ENCODE peak calls at places on chromosomes 13 and 19, in six cellular contexts. M, T, B, X, D and N are unnamed samples.

GRCh38 chr19:15563325-15563794 is 51.7 kb upstream of the CYP4F8 start:
- DNase-seq in M (no peak), X (no peak), D (no peak), T (no peak), B (no peak), N (no peak)

GRCh38 chr13:97043302-97043701 is 49.0 kb upstream of the OXGR1 start:
- DNase-seq in D (no peak), B (peak), T (no peak), X (no peak), M (no peak), N (no peak)

GRCh38 chr13:97339019-97339988 is 94.7 kb upstream of the RAP2A start:
- DNase-seq in X (no peak), B (peak), T (peak), D (no peak), M (peak), N (no peak)

GRCh38 chr13:38767506-38768265 is 80.8 kb downstream of the FREM2 start:
- DNase-seq in M (no peak), T (no peak), B (no peak), X (no peak), D (no peak), N (no peak)

GRCh38 chr19:10636304-10636972 is 11.1 kb downstream of the SLC44A2 start:
- DNase-seq in M (no peak), B (no peak), X (no peak), D (no peak), T (no peak), N (no peak)

GRCh38 chr19:57263244-57263643 is 17.0 kb upstream of the ZNF460 start:
- DNase-seq in T (no peak), B (no peak), D (no peak), M (no peak), X (no peak), N (no peak)

GRCh38 chr13:97017322-97017721 is 23.0 kb upstream of the OXGR1 start:
- DNase-seq in X (no peak), D (no peak), T (no peak), M (no peak), B (no peak), N (no peak)

GRCh38 chr13:80040219-80040976 is 300.5 kb downstream of the SPRY2 start:
- DNase-seq in M (no peak), D (no peak), T (peak), X (no peak), B (peak), N (no peak)

GRCh38 chr19:46791944-46792343 is 3.5 kb upstream of the SLC1A5 start:
- DNase-seq in X (peak), D (no peak), T (no peak), B (peak), M (peak), N (no peak)

GRCh38 chr13:109974354-109974753 is 188.0 kb upstream of the IRS2 start:
- DNase-seq in T (peak), X (no peak), D (no peak), M (no peak), B (peak), N (no peak)

GRCh38 chr19:46181386-46181774 is 33.3 kb downstream of the IGFL2 start:
- DNase-seq in B (peak), D (no peak), M (no peak), T (peak), X (no peak), N (no peak)

GRCh38 chr13:64369121-64369520 is 2861.0 kb downstream of the PCDH9 start:
- DNase-seq in T (peak), X (no peak), M (no peak), D (no peak), B (peak), N (no peak)

GRCh38 chr13:75482070-75482819 is at the start of gene TBC1D4:
- DNase-seq in M (peak), D (peak), X (peak), T (peak), B (peak), N (peak)

GRCh38 chr13:19185865-19186645 is 4.4 kb upstream of the TUBA3C start:
- DNase-seq in D (no peak), X (no peak), T (no peak), B (no peak), M (no peak), N (no peak)

GRCh38 chr19:45182758-45183157 is 4.2 kb downstream of the BLOC1S3 start:
- DNase-seq in B (no peak), M (no peak), D (no peak), T (no peak), X (no peak), N (no peak)

GRCh38 chr13:40388617-40389016 is 277.8 kb downstream of the FOXO1 start:
- DNase-seq in D (no peak), M (no peak), T (peak), B (peak), X (no peak), N (no peak)

GRCh38 chr19:367561-367960 is 23.0 kb upstream of the MIER2 start:
- DNase-seq in T (no peak), X (no peak), D (no peak), B (no peak), M (no peak), N (no peak)

GRCh38 chr19:4571305-4571917 is 11.9 kb upstream of the SEMA6B start:
- DNase-seq in D (no peak), T (no peak), X (no peak), M (no peak), B (no peak), N (no peak)

GRCh38 chr19:7602240-7602934 is 6.7 kb downstream of the CAMSAP3 start:
- DNase-seq in X (no peak), M (no peak), B (no peak), D (no peak), T (no peak), N (no peak)

GRCh38 chr13:89695343-89696257 is 1651.9 kb upstream of the MIR17HG start:
- DNase-seq in D (peak), X (peak), M (peak), B (peak), T (peak), N (peak)

GRCh38 chr13:36910545-36910944 is 9.5 kb downstream of the SMAD9 start:
- DNase-seq in B (no peak), D (no peak), T (no peak), X (peak), M (no peak), N (no peak)

GRCh38 chr13:31909889-31910551 is 121.6 kb upstream of the FRY start:
- DNase-seq in T (peak), X (peak), D (no peak), M (peak), B (peak), N (peak)

GRCh38 chr13:20141238-20142018 is 19.4 kb downstream of the GJA3 start:
- DNase-seq in M (no peak), T (no peak), X (no peak), D (no peak), B (no peak), N (no peak)

GRCh38 chr13:25890671-25891212 is 161.1 kb downstream of the SHISA2 start:
- DNase-seq in X (no peak), D (no peak), T (no peak), M (no peak), B (no peak), N (no peak)

GRCh38 chr13:111973186-111974064 is 93.5 kb upstream of the SOX1 start:
- DNase-seq in T (no peak), X (peak), D (no peak), B (no peak), M (no peak), N (no peak)

GRCh38 chr13:34738251-34739170 is 203.6 kb upstream of the NBEA start:
- DNase-seq in T (no peak), M (no peak), D (no peak), X (no peak), B (no peak), N (no peak)

GRCh38 chr19:47156861-47157454 is 26.3 kb downstream of the SAE1 start:
- DNase-seq in T (no peak), X (no peak), D (no peak), M (no peak), B (peak), N (no peak)

GRCh38 chr19:2081873-2082810 is 14.0 kb downstream of the MOB3A start:
- DNase-seq in D (no peak), X (no peak), B (no peak), T (no peak), M (no peak), N (no peak)
- H3K4me3 ChIP-seq in D (no peak), X (no peak), B (no peak), T (no peak), M (no peak), N (no peak)

GRCh38 chr13:106858910-106859309 is 291.0 kb upstream of the ARGLU1 start:
- DNase-seq in B (no peak), T (no peak), M (peak), D (peak), X (peak), N (no peak)
- H2BK5ac ChIP-seq in B (no peak), T (no peak), M (no peak), D (peak), X (no peak), N (no peak)

DNA sequence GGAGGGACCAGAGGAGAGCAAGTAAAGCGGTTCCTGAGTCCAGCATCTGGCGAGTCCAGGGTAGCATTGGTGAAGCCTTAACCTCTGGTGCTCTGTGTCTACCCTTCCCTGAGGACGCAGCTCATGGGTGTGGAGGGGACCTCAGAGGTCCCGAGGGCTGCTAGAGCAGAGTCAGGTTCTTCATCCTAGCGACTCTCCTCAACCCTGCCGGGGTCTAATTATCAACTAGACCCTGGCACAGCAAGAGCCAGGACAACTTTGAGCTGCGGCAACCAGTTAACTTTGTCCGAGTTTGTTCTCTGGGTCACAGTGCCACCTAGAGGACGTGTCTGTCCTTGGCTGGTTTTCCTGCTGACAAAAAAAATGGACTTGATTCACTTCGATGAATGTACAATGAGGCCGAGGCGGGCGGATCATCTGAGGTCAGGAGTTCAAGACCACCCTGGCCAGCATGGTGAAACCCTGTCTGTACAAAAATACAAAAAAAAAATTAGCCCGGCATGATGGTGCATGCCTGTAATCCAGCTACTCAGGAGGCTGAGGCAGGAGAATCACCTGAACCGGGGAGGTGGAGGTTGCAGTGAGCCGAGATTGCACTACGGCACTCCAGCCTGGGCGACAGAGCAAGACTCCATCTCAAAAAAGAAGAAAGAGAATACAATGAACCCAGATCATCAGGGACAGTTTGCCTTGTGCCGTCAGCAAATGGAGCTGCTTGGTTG is 24.9 kb downstream of the TSSK6 start:
- DNase-seq in T (peak), B (peak), D (peak), X (peak), M (peak), N (peak)
- H3K4me3 ChIP-seq in T (no peak), B (no peak), D (no peak), X (no peak), M (no peak), N (no peak)

GRCh38 chr19:38932425-38933179 is 1.9 kb downstream of the MRPS12 start:
- DNase-seq in D (no peak), M (peak), T (peak), X (peak), B (peak), N (no peak)

GRCh38 chr19:38930776-38931761 is at the start of gene MRPS12:
- DNase-seq in D (peak), B (peak), X (peak), M (peak), T (peak), N (peak)

GRCh38 chr19:38933544-38933943 is 2.8 kb downstream of the MRPS12 start:
- DNase-seq in M (no peak), T (no peak), D (no peak), X (no peak), B (no peak), N (no peak)

GRCh38 chr19:38928406-38929001 is 2.1 kb downstream of the SARS2 start:
- DNase-seq in D (no peak), T (no peak), X (no peak), M (no peak), B (no peak), N (no peak)

DNA sequence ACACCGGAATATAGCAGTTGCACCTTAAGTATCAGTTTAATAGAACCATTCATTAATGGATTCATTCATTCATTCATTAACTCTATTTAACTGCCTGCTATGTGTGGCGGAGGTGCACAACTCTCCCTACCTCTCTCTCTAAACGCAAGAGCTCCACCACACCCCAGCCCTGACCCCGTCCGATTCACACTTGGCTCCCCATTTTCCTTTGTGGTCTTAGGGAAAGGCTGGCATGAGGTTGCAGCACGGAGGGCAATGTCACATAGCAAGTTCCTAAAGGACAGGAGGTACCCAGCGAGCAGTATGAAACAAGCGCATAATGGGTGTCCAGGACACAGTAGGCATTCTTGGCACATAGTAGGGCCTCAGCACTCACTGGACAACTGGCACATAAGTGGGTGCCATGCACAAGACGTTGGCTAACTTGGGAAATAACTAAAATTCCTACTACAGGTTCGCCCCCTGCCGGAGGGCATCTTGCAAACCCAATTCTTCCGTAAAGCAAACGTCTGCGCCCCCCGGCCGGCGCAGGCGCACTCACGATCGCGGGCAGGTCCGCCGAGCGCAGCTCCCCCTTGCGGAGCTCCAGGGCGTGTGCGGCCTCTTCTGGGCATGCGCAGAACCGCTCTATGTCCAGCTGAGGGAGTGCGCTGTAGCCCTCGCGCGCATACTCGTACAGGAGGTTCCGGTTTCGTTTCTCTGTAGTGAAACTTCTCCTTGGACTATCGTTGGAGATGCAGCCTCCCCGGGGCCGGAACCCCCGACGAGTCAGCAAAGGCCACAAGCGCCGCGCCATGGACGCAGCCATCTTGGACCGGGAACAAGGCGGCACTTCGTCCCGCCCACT is at the start of gene SARS2:
- DNase-seq in T (peak), D (peak), X (peak), M (peak), B (peak), N (peak)
- H2BK5ac ChIP-seq in T (peak), D (peak), X (peak), M (peak), B (peak), N (no peak)

GRCh38 chr19:39515551-39516191 is 732 bp downstream of the SELENOV start:
- DNase-seq in M (no peak), B (no peak), D (no peak), X (no peak), T (no peak), N (no peak)

GRCh38 chr19:39517432-39517831 is 2.5 kb downstream of the SELENOV start:
- DNase-seq in X (no peak), T (no peak), B (no peak), M (no peak), D (no peak), N (no peak)

GRCh38 chr19:39516270-39516669 is 1.3 kb downstream of the SELENOV start:
- DNase-seq in T (no peak), D (no peak), B (no peak), M (no peak), X (no peak), N (no peak)

GRCh38 chr19:39512964-39513363 is 2.0 kb upstream of the SELENOV start:
- DNase-seq in T (no peak), B (no peak), X (no peak), D (no peak), M (no peak), N (no peak)

GRCh38 chr19:39514840-39515550 is at the start of gene SELENOV:
- DNase-seq in D (no peak), B (no peak), M (no peak), T (no peak), X (peak), N (no peak)
- H3K4me3 ChIP-seq in D (peak), B (no peak), M (peak), T (no peak), X (peak), N (peak)

GRCh38 chr19:50377051-50377441 is 789 bp downstream of the NR1H2 start:
- DNase-seq in D (no peak), B (peak), M (no peak), T (no peak), X (peak), N (no peak)
- H2BK5ac ChIP-seq in D (no peak), B (no peak), M (no peak), T (no peak), X (no peak), N (no peak)

DNA sequence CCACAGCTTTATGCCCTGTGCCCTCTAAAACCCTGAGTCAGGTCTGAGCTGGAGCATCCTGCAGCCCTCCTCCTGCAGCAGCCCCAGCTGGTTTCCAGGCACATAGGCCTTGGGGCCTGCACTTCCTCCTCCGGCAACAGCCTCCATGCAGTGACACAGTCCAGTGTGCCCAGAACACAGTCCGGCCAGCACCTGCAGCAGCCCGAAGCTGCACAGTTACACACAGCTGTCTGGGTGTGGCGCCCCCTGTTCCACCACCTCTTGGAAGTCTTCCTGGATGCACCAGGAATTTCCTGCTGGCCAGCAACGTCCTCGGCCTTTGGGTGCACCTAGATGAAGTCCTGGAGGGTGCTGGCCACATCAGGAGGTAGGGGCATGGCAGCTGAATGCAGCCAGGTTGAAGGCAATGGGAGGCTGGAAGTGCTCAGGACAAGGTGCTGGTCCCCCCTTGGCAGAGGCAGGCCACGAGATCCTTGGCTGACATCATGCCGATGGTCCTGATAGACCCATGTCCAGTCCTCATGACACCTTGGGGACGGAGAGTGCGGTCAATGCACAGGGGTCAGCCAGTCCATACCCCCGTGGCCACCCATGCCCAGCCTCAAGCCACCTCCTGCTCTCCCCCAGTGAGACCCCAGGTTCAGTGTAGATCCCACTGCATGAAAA is 27.1 kb upstream of the PARP4 start:
- DNase-seq in M (no peak), X (no peak), B (no peak), T (no peak), D (no peak), N (no peak)
- H3K4me3 ChIP-seq in M (no peak), X (no peak), B (no peak), T (no peak), D (no peak), N (no peak)

GRCh38 chr19:41861098-41861768 is 1.2 kb downstream of the RPS19 start:
- DNase-seq in D (no peak), X (no peak), T (no peak), M (no peak), B (no peak), N (no peak)

GRCh38 chr19:41859213-41859617 is 840 bp upstream of the RPS19 start:
- DNase-seq in X (no peak), M (no peak), D (no peak), T (no peak), B (no peak), N (no peak)

GRCh38 chr19:41861846-41862245 is 1.8 kb downstream of the RPS19 start:
- DNase-seq in D (no peak), X (no peak), B (no peak), M (no peak), T (no peak), N (no peak)

GRCh38 chr19:41860419-41861097 is 503 bp downstream of the RPS19 start:
- DNase-seq in D (no peak), M (no peak), X (no peak), B (peak), T (no peak), N (no peak)

GRCh38 chr19:41859618-41860418 is at the start of gene RPS19:
- DNase-seq in T (peak), B (peak), M (peak), X (peak), D (peak), N (peak)
- H2BK5ac ChIP-seq in T (peak), B (peak), M (peak), X (peak), D (peak), N (peak)